ENCODE peak calls at places on chromosomes 13 and 19, in six cellular contexts. One of them, this sample, is unnamed.

GRCh38 chr13:101429733-101430132 is 13.4 kb upstream of the NALCN start:
- DNase-seq in NCI-H1436: no peak
- DNase-seq in SK-MEL-5: no peak
- DNase-seq in omental fat pad: no peak
- DNase-seq in GOT3: no peak
- DNase-seq in T-helper 1 cell: no peak
- DNase-seq in this sample: no peak

GRCh38 chr19:44848805-44849457 is 2.8 kb downstream of the NECTIN2 start:
- DNase-seq in NCI-H1436: no peak
- DNase-seq in SK-MEL-5: no peak
- DNase-seq in omental fat pad: no peak
- DNase-seq in GOT3: no peak
- DNase-seq in T-helper 1 cell: no peak
- DNase-seq in this sample: no peak

GRCh38 chr13:52399037-52399436 is 6.9 kb downstream of the THSD1 start:
- DNase-seq in NCI-H1436: no peak
- DNase-seq in SK-MEL-5: peak
- DNase-seq in omental fat pad: no peak
- DNase-seq in GOT3: no peak
- DNase-seq in T-helper 1 cell: no peak
- DNase-seq in this sample: peak

GRCh38 chr13:99376132-99376531 is 68.9 kb upstream of the GPR183 start:
- DNase-seq in NCI-H1436: no peak
- DNase-seq in SK-MEL-5: no peak
- DNase-seq in omental fat pad: no peak
- DNase-seq in GOT3: no peak
- DNase-seq in T-helper 1 cell: no peak
- DNase-seq in this sample: no peak

GRCh38 chr19:18014197-18014596 is 6.2 kb downstream of the ARRDC2 start:
- DNase-seq in NCI-H1436: no peak
- DNase-seq in SK-MEL-5: no peak
- DNase-seq in omental fat pad: no peak
- DNase-seq in GOT3: no peak
- DNase-seq in T-helper 1 cell: peak
- DNase-seq in this sample: no peak

GRCh38 chr19:4878491-4878968 is 11.1 kb upstream of the PLIN3 start:
- DNase-seq in NCI-H1436: no peak
- DNase-seq in SK-MEL-5: no peak
- DNase-seq in omental fat pad: no peak
- DNase-seq in GOT3: no peak
- DNase-seq in T-helper 1 cell: no peak
- DNase-seq in this sample: no peak

GRCh38 chr19:3623716-3624115 is 2.9 kb downstream of the CACTIN start:
- DNase-seq in NCI-H1436: no peak
- DNase-seq in SK-MEL-5: no peak
- DNase-seq in omental fat pad: no peak
- DNase-seq in GOT3: no peak
- DNase-seq in T-helper 1 cell: no peak
- DNase-seq in this sample: no peak

GRCh38 chr19:33212773-33213172 is 12.9 kb downstream of the SLC7A10 start:
- DNase-seq in NCI-H1436: no peak
- DNase-seq in SK-MEL-5: no peak
- DNase-seq in omental fat pad: no peak
- DNase-seq in GOT3: no peak
- DNase-seq in T-helper 1 cell: no peak
- DNase-seq in this sample: no peak

GRCh38 chr13:28316841-28317240 is 178.1 kb downstream of the FLT1 start:
- DNase-seq in NCI-H1436: no peak
- DNase-seq in SK-MEL-5: no peak
- DNase-seq in omental fat pad: no peak
- DNase-seq in GOT3: no peak
- DNase-seq in T-helper 1 cell: no peak
- DNase-seq in this sample: no peak

GRCh38 chr19:51389143-51389542 is 1.2 kb downstream of the C19orf84 start:
- DNase-seq in NCI-H1436: no peak
- DNase-seq in SK-MEL-5: no peak
- DNase-seq in omental fat pad: no peak
- DNase-seq in GOT3: no peak
- DNase-seq in T-helper 1 cell: no peak
- DNase-seq in this sample: no peak

GRCh38 chr19:17248011-17248776 is 2.5 kb upstream of the NR2F6 start:
- DNase-seq in NCI-H1436: no peak
- DNase-seq in SK-MEL-5: no peak
- DNase-seq in omental fat pad: no peak
- DNase-seq in GOT3: no peak
- DNase-seq in T-helper 1 cell: no peak
- DNase-seq in this sample: no peak

GRCh38 chr19:32526895-32527294 is 54.1 kb upstream of the PDCD5 start:
- DNase-seq in NCI-H1436: no peak
- DNase-seq in SK-MEL-5: no peak
- DNase-seq in omental fat pad: no peak
- DNase-seq in GOT3: no peak
- DNase-seq in T-helper 1 cell: no peak
- DNase-seq in this sample: no peak

GRCh38 chr19:40603071-40603718 is 2.0 kb downstream of the LTBP4 start:
- DNase-seq in NCI-H1436: no peak
- DNase-seq in SK-MEL-5: no peak
- DNase-seq in omental fat pad: no peak
- DNase-seq in GOT3: no peak
- DNase-seq in T-helper 1 cell: no peak
- DNase-seq in this sample: no peak

GRCh38 chr13:112972867-112973576 is 4.0 kb downstream of the MCF2L start:
- DNase-seq in NCI-H1436: peak
- DNase-seq in SK-MEL-5: no peak
- DNase-seq in omental fat pad: no peak
- DNase-seq in GOT3: no peak
- DNase-seq in T-helper 1 cell: no peak
- DNase-seq in this sample: no peak

GRCh38 chr19:7250951-7251350 is 43.3 kb downstream of the INSR start:
- DNase-seq in NCI-H1436: no peak
- DNase-seq in SK-MEL-5: no peak
- DNase-seq in omental fat pad: no peak
- DNase-seq in GOT3: no peak
- DNase-seq in T-helper 1 cell: no peak
- DNase-seq in this sample: no peak

GRCh38 chr13:112969692-112970338 is 801 bp downstream of the MCF2L start:
- DNase-seq in NCI-H1436: no peak
- DNase-seq in SK-MEL-5: no peak
- DNase-seq in omental fat pad: no peak
- DNase-seq in GOT3: no peak
- DNase-seq in T-helper 1 cell: no peak
- DNase-seq in this sample: no peak

GRCh38 chr13:112740502-112741131 is 50.8 kb downstream of the ATP11A start:
- DNase-seq in NCI-H1436: peak
- DNase-seq in SK-MEL-5: no peak
- DNase-seq in omental fat pad: no peak
- DNase-seq in GOT3: no peak
- DNase-seq in T-helper 1 cell: no peak
- DNase-seq in this sample: no peak

GRCh38 chr13:41075034-41075433 is 13.7 kb downstream of the WBP4 start:
- DNase-seq in NCI-H1436: no peak
- DNase-seq in SK-MEL-5: peak
- DNase-seq in omental fat pad: no peak
- DNase-seq in GOT3: no peak
- DNase-seq in T-helper 1 cell: no peak
- DNase-seq in this sample: peak

GRCh38 chr13:89169951-89170350 is 1498.8 kb downstream of the SLITRK5 start:
- DNase-seq in NCI-H1436: no peak
- DNase-seq in SK-MEL-5: no peak
- DNase-seq in omental fat pad: no peak
- DNase-seq in GOT3: no peak
- DNase-seq in T-helper 1 cell: no peak
- DNase-seq in this sample: no peak

GRCh38 chr13:48585456-48585840 is 52.6 kb upstream of the RCBTB2 start:
- DNase-seq in NCI-H1436: no peak
- DNase-seq in SK-MEL-5: peak
- DNase-seq in omental fat pad: no peak
- DNase-seq in GOT3: no peak
- DNase-seq in T-helper 1 cell: no peak
- DNase-seq in this sample: peak

GRCh38 chr13:51959773-51960172 is 51.5 kb downstream of the ATP7B start:
- DNase-seq in NCI-H1436: no peak
- DNase-seq in SK-MEL-5: no peak
- DNase-seq in omental fat pad: no peak
- DNase-seq in GOT3: no peak
- DNase-seq in T-helper 1 cell: peak
- DNase-seq in this sample: no peak

GRCh38 chr13:64041296-64041695 is 2625.6 kb upstream of the PCDH20 start:
- DNase-seq in NCI-H1436: no peak
- DNase-seq in SK-MEL-5: no peak
- DNase-seq in omental fat pad: no peak
- DNase-seq in GOT3: no peak
- DNase-seq in T-helper 1 cell: no peak
- DNase-seq in this sample: no peak

This sample was measured in COLO829.